ENCODE peak calls at places on chromosomes 12 and 14, in ten cellular contexts. K is neural progenitor cell; P is pancreas; J is esophagus squamous epithelium; N is GM12864; M is CD8-positive, alpha-beta T cell; F is BJ; A is fibroblast of lung; L is transverse colon; G is IMR-90. T is an unnamed sample.

GRCh38 chr12:990308-990648 is 745 bp upstream of the ERC1 start:
- DNase-seq in G (peak; percentile 74), A (peak; percentile 66), F (no peak), N (no peak), P (peak; percentile 74), K (peak; percentile 79), L (peak; percentile 72), J (no peak), M (no peak), T (peak; percentile 56)

GRCh38 chr12:2179953-2180736 is 127.4 kb downstream of the CACNA1C start:
- DNase-seq in A (peak; percentile 98), G (peak; percentile 98), F (peak; percentile 79), P (no peak), J (no peak), N (no peak), K (no peak), L (peak; percentile 62), M (no peak), T (peak; percentile 92)

GRCh38 chr14:101004954-101005353 is 101.4 kb upstream of the RTL1 start:
- DNase-seq in J (no peak), L (no peak), F (no peak), P (no peak), G (peak; percentile 87), M (no peak), N (no peak), K (no peak), A (peak; percentile 31), T (peak; percentile 40)

GRCh38 chr12:113663396-113663795 is 191.7 kb upstream of the LHX5 start:
- DNase-seq in J (no peak), K (no peak), P (no peak), A (no peak), L (no peak), M (no peak), N (no peak), G (no peak), F (no peak), T (no peak)

GRCh38 chr12:2552000-2552399 is 242.8 kb upstream of the FKBP4 start:
- DNase-seq in J (no peak), N (no peak), G (no peak), A (no peak), L (no peak), P (no peak), M (no peak), K (no peak), F (no peak), T (no peak)

GRCh38 chr12:31470462-31470861 is 120.5 kb downstream of the DENND5B start:
- DNase-seq in P (no peak), G (no peak), J (no peak), L (no peak), A (no peak), F (no peak), K (no peak), M (no peak), N (no peak), T (no peak)

GRCh38 chr12:86711716-86712115 is 455.5 kb upstream of the MGAT4C start:
- DNase-seq in F (no peak), M (no peak), N (no peak), G (no peak), P (no peak), K (no peak), A (no peak), J (no peak), L (no peak), T (no peak)

GRCh38 chr12:69837191-69838085 is 12.4 kb downstream of the MYRFL start:
- DNase-seq in F (no peak), P (no peak), J (no peak), L (no peak), A (no peak), N (no peak), G (no peak), K (peak; percentile 43), M (no peak), T (no peak)

GRCh38 chr12:22459872-22460490 is 84.4 kb downstream of the C2CD5 start:
- DNase-seq in G (peak; percentile 54), L (no peak), F (no peak), M (no peak), P (no peak), A (peak; percentile 69), J (no peak), K (peak; percentile 79), N (peak; percentile 13), T (peak; percentile 67)

GRCh38 chr12:14962797-14963196 is 1.4 kb upstream of the ARHGDIB start:
- DNase-seq in P (no peak), A (no peak), L (no peak), J (no peak), G (no peak), M (no peak), N (no peak), F (no peak), K (no peak), T (no peak)

GRCh38 chr12:68177562-68177961 is 18.0 kb upstream of the IFNG start:
- DNase-seq in G (no peak), P (no peak), A (no peak), N (no peak), L (no peak), J (no peak), M (no peak), F (no peak), K (peak; percentile 13), T (no peak)

GRCh38 chr12:113069149-113069548 is 12.6 kb downstream of the DTX1 start:
- DNase-seq in F (no peak), L (no peak), N (no peak), M (no peak), P (no peak), K (no peak), G (no peak), A (no peak), J (no peak), T (no peak)

GRCh38 chr12:34348836-34349672 is 326.8 kb downstream of the ALG10 start:
- DNase-seq in F (no peak), P (no peak), J (no peak), G (no peak), A (no peak), N (no peak), M (no peak), L (no peak), K (no peak), T (no peak)

GRCh38 chr12:34346372-34347034 is 324.2 kb downstream of the ALG10 start:
- DNase-seq in G (no peak), K (no peak), A (no peak), J (no peak), P (no peak), F (no peak), L (no peak), M (no peak), N (no peak), T (no peak)

GRCh38 chr12:34348064-34348463 is 325.8 kb downstream of the ALG10 start:
- DNase-seq in F (no peak), N (no peak), J (no peak), M (no peak), G (no peak), P (no peak), L (no peak), A (no peak), K (no peak), T (no peak)

GRCh38 chr12:34345801-34346200 is 323.5 kb downstream of the ALG10 start:
- DNase-seq in F (no peak), J (no peak), A (no peak), G (no peak), M (no peak), K (no peak), L (no peak), N (no peak), P (no peak), T (no peak)

GRCh38 chr12:34347367-34347766 is 325.1 kb downstream of the ALG10 start:
- DNase-seq in J (no peak), N (no peak), P (no peak), G (no peak), L (no peak), K (no peak), M (no peak), A (no peak), F (no peak), T (no peak)
- TF ChIP-seq CTCF in J (no peak), N (no peak), P (no peak), G (no peak), L (no peak), K (no peak), M (no peak), A (no peak), F (no peak), T (no peak)

GRCh38 chr12:57549203-57549908 is 488 bp upstream of the KIF5A start:
- DNase-seq in J (no peak), A (no peak), P (no peak), G (no peak), K (no peak), L (no peak), F (no peak), M (no peak), N (no peak), T (no peak)
- H3K4me3 ChIP-seq in J (peak overlapping the region; percentile 35), A (peak overlapping the region; percentile 64), P (no peak overlapping the region), G (peak overlapping the region; percentile 51), K (peak overlapping the region; percentile 79), L (peak overlapping the region; percentile 5), F (peak overlapping the region; percentile 42), M (peak overlapping the region; percentile 60), N (peak overlapping the region; percentile 29), T (no peak overlapping the region)

DNA sequence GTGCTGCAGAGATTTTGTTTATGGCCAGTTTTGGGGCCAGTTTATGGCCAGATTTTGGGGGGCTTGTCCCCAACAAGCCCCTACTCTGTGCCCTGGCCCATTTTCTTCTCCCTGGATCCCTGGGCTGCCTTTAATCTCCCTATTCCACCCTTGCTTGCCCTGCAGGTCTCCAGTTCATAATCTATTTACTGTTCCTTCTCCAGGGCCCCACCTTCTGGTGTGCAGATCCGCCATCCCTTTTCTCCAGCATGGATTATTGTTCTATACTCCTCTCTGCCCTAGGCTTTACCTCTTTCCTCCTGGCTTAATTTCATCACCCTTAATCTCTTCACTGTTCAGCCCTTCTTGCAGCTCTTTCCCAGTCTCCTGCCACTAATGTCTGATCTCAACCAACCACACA is 26.0 kb upstream of the NUDT4 start:
- DNase-seq in P (no peak), F (no peak), L (no peak), M (no peak), N (no peak), A (no peak), J (no peak), K (peak; percentile 16), G (no peak), T (no peak)
- TF ChIP-seq CTCF in P (no peak), F (no peak), L (no peak), M (no peak), N (no peak), A (no peak), J (no peak), K (no peak), G (no peak), T (no peak)

DNA sequence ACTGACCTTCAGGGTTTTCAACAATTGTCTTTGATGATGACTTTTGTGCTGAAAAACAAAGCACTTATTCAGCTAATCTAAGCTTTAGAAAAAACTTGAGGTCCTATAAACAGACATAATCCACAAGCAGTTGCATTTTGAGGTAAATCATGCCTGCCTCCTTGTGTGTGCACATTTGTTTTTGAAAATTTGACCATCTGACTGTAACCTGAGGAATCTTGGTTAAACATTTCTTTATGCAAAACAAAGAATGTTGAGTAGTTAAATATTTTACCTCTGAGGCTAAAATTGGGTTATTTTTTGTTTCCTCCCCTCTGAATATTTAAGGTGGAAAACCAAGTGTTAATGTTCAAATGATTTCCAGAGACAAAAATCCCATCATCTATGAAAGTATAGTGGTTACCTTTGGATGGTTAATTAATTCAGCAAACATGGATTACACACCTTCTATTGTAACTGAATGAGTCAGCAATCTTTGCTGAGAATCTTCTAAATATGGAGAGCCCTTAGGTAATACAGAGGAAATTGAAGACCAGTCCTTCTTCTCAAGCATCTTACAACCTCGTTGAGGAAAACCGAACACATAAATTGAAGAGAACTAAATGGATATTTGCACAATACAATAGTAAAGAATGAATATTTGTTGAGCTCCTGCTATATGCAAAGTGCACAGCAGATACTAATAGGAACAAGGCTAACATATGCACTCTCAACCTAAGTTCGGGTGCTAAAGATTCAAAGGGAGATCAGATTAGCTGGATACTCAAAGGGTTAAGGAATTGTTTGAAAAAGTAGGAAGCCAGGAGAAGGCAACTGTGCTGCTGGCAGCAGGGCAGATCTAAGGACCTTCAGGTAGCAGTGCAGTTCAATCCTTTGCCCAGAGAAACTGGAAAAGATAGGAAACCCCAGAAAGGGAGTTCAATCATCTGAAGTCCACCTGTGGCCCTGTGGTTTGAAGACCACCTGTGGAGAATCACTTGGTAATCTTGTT is 115.2 kb downstream of the BMP4 start:
- DNase-seq in G (no peak), F (no peak), P (no peak), N (no peak), M (no peak), J (no peak), L (no peak), A (no peak), K (no peak), T (no peak)
- H3K4me3 ChIP-seq in G (no peak overlapping the region), F (no peak overlapping the region), P (no peak overlapping the region), N (no peak overlapping the region), M (no peak overlapping the region), J (no peak overlapping the region), L (no peak overlapping the region), A (no peak overlapping the region), K (no peak overlapping the region), T (no peak overlapping the region)

T was measured in fibroblast of pulmonary artery.